ENCODE peak calls at places on chromosomes 4 and X, in ten cellular contexts. W, N, L, R, M, V, K, I, T and E are unnamed samples.

GRCh38 chrX:74449322-74449936 is 28.1 kb downstream of the SLC16A2 start:
- DNase-seq in W (peak; percentile 19), N (peak; percentile 52), L (no peak), R (peak; percentile 6), M (no peak), V (no peak), K (no peak), I (peak; percentile 35), T (no peak), E (peak; percentile 17)

GRCh38 chr4:163166041-163166579 is 580 bp downstream of the NAF1 start:
- DNase-seq in W (peak; percentile 23), N (peak; percentile 51), L (peak; percentile 54), R (peak; percentile 33), M (peak; percentile 53), V (peak; percentile 35), K (peak; percentile 49), I (no peak), T (peak; percentile 10), E (peak; percentile 54)

GRCh38 chr4:105210901-105211300 is 64.2 kb downstream of the TET2 start:
- DNase-seq in W (no peak), N (no peak), L (no peak), R (no peak), M (no peak), V (no peak), K (no peak), I (no peak), T (no peak), E (no peak)

GRCh38 chr4:4578981-4579380 is 37.1 kb upstream of the STX18 start:
- DNase-seq in W (no peak), N (no peak), L (no peak), R (no peak), M (no peak), V (no peak), K (no peak), I (no peak), T (no peak), E (no peak)

GRCh38 chr4:16001484-16001858 is 38.5 kb upstream of the FGFBP2 start:
- DNase-seq in W (peak; percentile 31), N (peak; percentile 63), L (peak; percentile 30), R (peak; percentile 72), M (peak; percentile 83), V (peak; percentile 77), K (peak; percentile 68), I (peak; percentile 61), T (peak; percentile 48), E (peak; percentile 59)

GRCh38 chr4:5048721-5049120 is 2.6 kb upstream of the STK32B start:
- DNase-seq in W (no peak), N (no peak), L (no peak), R (no peak), M (no peak), V (no peak), K (no peak), I (no peak), T (no peak), E (no peak)

GRCh38 chr4:79917246-79917645 is 155.8 kb downstream of the ANTXR2 start:
- DNase-seq in W (peak; percentile 17), N (peak; percentile 45), L (no peak), R (peak; percentile 44), M (peak; percentile 67), V (peak; percentile 46), K (peak; percentile 41), I (peak; percentile 42), T (no peak), E (peak; percentile 20)

GRCh38 chrX:72243472-72243871 is 4.6 kb upstream of the ERCC6L start:
- DNase-seq in W (no peak), N (peak; percentile 67), L (no peak), R (peak; percentile 51), M (peak; percentile 66), V (peak; percentile 44), K (no peak), I (no peak), T (no peak), E (peak; percentile 21)

GRCh38 chr4:71239365-71239764 is 99.5 kb upstream of the SLC4A4 start:
- DNase-seq in W (no peak), N (peak; percentile 72), L (no peak), R (peak; percentile 66), M (no peak), V (peak; percentile 7), K (no peak), I (no peak), T (no peak), E (no peak)

GRCh38 chrX:31459361-31459760 is 387.5 kb upstream of the FTHL17 start:
- DNase-seq in W (no peak), N (peak; percentile 46), L (no peak), R (peak; percentile 35), M (peak; percentile 35), V (no peak), K (no peak), I (no peak), T (no peak), E (no peak)

GRCh38 chrX:134547047-134547679 is 87.2 kb downstream of the HPRT1 start:
- DNase-seq in W (no peak), N (no peak), L (no peak), R (peak; percentile 43), M (peak; percentile 52), V (no peak), K (no peak), I (no peak), T (no peak), E (no peak)
- H3K27ac ChIP-seq in W (no peak overlapping the region), N (no peak overlapping the region), L (no peak overlapping the region), R (no peak overlapping the region), M (no peak overlapping the region), V (no peak overlapping the region), K (no peak overlapping the region), I (no peak overlapping the region), T (no peak overlapping the region), E (no peak overlapping the region)

GRCh38 chr4:25672756-25673155 is 17.1 kb downstream of the SLC34A2 start:
- DNase-seq in W (no peak), N (no peak), L (no peak), R (no peak), M (no peak), V (no peak), K (no peak), I (no peak), T (no peak), E (no peak)
- TF ChIP-seq CTCF in W (no peak), N (no peak), L (no peak), R (no peak), M (no peak), V (no peak), K (no peak), I (no peak), T (no peak), E (no peak)

GRCh38 chr4:112083587-112084347 is 61.5 kb upstream of the FAM241A start:
- DNase-seq in W (no peak), N (peak; percentile 30), L (no peak), R (peak; percentile 31), M (no peak), V (peak; percentile 7), K (no peak), I (no peak), T (no peak), E (no peak)
- H3K27ac ChIP-seq in W (no peak overlapping the region), N (no peak overlapping the region), L (no peak overlapping the region), R (no peak overlapping the region), M (no peak overlapping the region), V (peak overlapping the region; percentile 44), K (no peak overlapping the region), I (peak overlapping the region; percentile 92), T (no peak overlapping the region), E (no peak overlapping the region)

DNA sequence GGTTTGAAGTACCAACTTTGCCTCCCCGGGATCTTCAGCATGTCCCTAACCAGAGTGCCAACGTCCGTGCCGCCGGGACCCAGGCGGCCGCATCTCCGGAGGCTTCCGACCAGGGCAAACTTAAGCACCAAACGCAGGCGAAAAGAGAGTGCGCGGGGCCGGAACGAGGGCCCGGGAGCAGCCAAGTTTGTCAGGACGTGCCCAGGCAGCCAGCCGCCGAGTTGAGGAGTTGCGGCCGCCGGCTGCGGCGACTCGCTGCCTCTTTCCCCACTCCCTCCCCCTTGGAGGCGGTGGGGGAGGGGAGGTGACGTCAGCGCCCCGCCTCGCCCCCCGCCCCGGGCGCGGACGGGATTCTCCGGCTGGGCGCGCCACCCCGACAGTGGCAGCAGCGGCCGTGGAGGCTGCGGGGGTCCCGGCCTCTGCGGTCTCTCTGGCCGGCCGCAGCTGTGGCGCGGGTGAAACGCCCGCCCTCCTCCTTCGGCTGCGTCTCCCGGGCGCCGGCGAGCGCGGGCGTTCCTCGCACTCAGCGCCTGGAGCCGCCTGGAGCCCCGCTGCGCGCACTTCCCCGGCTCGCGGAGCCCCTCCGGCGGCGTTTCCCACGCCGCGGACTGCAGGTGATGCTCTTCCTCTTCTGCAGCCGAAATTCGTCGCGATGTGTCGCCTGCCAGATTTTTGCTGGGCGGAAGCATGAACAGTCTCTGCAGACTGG is 2.9 kb upstream of the FAT1 start:
- DNase-seq in W (no peak), N (peak; percentile 84), L (peak; percentile 77), R (peak; percentile 80), M (peak; percentile 88), V (peak; percentile 79), K (peak; percentile 84), I (peak; percentile 56), T (peak; percentile 53), E (peak; percentile 88)
- TF ChIP-seq CTCF in W (no peak), N (no peak), L (no peak), R (peak; percentile 29), M (no peak), V (no peak), K (no peak), I (no peak), T (no peak), E (peak; percentile 43)

GRCh38 chrX:11367609-11368430 is 74.6 kb downstream of the AMELX start:
- DNase-seq in W (no peak), N (peak; percentile 27), L (no peak), R (peak; percentile 10), M (peak; percentile 25), V (peak; percentile 15), K (peak; percentile 70), I (no peak), T (no peak), E (no peak)
- H3K27ac ChIP-seq in W (no peak overlapping the region), N (no peak overlapping the region), L (no peak overlapping the region), R (no peak overlapping the region), M (no peak overlapping the region), V (no peak overlapping the region), K (peak overlapping the region; percentile 90), I (no peak overlapping the region), T (no peak overlapping the region), E (no peak overlapping the region)